ENCODE peak calls at places on chromosomes 11 and 22, in five cellular contexts. O is Calu3, L is endothelial cell, K is GM13977, X is nephron progenitor cell. W is an unnamed sample.
A peak's percentile ranks its signal among the peaks of the same experiment; 100 is the strongest.

GRCh38 chr22:42868751-42869251 is 11.7 kb upstream of the ARFGAP3 start:
- DNase-seq in X (no peak), L (no peak), K (no peak), O (no peak), W (no peak)

GRCh38 chr11:66875376-66875775 is 18.5 kb downstream of the LRFN4 start:
- DNase-seq in L (no peak), K (no peak), O (no peak), X (no peak), W (no peak)

GRCh38 chr11:28939381-28939780 is 831.2 kb downstream of the METTL15 start:
- DNase-seq in K (no peak), L (no peak), X (no peak), O (no peak), W (no peak)

GRCh38 chr11:128908391-128909246 is 17.5 kb downstream of the KCNJ5 start:
- DNase-seq in X (no peak), K (no peak), L (no peak), O (peak; percentile 65), W (peak; percentile 12)

GRCh38 chr11:65574963-65575567 is 788 bp upstream of the EHBP1L1 start:
- DNase-seq in K (peak; percentile 70), X (no peak), L (no peak), O (no peak), W (no peak)

GRCh38 chr11:129846508-129847335 is 31.1 kb downstream of the TMEM45B start:
- DNase-seq in K (no peak), L (no peak), O (peak; percentile 36), X (no peak), W (peak; percentile 54)

GRCh38 chr22:49763696-49764095 is 64.0 kb downstream of the BRD1 start:
- DNase-seq in O (no peak), X (no peak), K (no peak), L (no peak), W (no peak)

GRCh38 chr22:41177626-41178424 is 27.3 kb upstream of the L3MBTL2 start:
- DNase-seq in L (no peak), O (no peak), K (no peak), X (no peak), W (no peak)

GRCh38 chr11:66467034-66467659 is 442 bp downstream of the PELI3 start:
- DNase-seq in X (no peak), K (peak; percentile 70), L (peak; percentile 55), O (peak; percentile 63), W (no peak)

GRCh38 chr11:25048632-25049031 is 551.8 kb downstream of the LUZP2 start:
- DNase-seq in K (no peak), O (no peak), L (no peak), X (no peak), W (no peak)

GRCh38 chr11:85826096-85826855 is 15.3 kb upstream of the SYTL2 start:
- DNase-seq in K (no peak), O (peak; percentile 34), X (peak; percentile 26), L (peak; percentile 39), W (no peak)

GRCh38 chr11:122394326-122394725 is 261.2 kb upstream of the UBASH3B start:
- DNase-seq in K (no peak), L (no peak), O (no peak), X (peak; percentile 6), W (no peak)

GRCh38 chr22:46352691-46353386 is 17.3 kb downstream of the TRMU start:
- DNase-seq in L (no peak), K (no peak), O (peak; percentile 75), X (no peak), W (no peak)

GRCh38 chr11:44633641-44634040 is 68.2 kb downstream of the CD82 start:
- DNase-seq in X (no peak), K (no peak), O (no peak), L (no peak), W (no peak)

GRCh38 chr11:14499178-14499559 is 442 bp downstream of the COPB1 start:
- DNase-seq in L (peak; percentile 36), X (peak; percentile 57), O (peak; percentile 11), K (peak; percentile 23), W (no peak)

GRCh38 chr11:79809487-79809886 is 368.7 kb upstream of the TENM4 start:
- DNase-seq in O (no peak), X (no peak), L (no peak), K (no peak), W (no peak)

GRCh38 chr22:46087816-46088277 is 62.5 kb upstream of the PPARA start:
- DNase-seq in K (no peak), X (peak; percentile 77), O (peak; percentile 73), L (no peak), W (peak; percentile 89)

GRCh38 chr11:69499216-69499945 is 17.9 kb downstream of the LINC01488 start:
- DNase-seq in L (no peak), X (no peak), K (no peak), O (no peak), W (no peak)

GRCh38 chr11:106105986-106106385 is 28.5 kb downstream of the AASDHPPT start:
- DNase-seq in L (no peak), X (no peak), O (no peak), K (no peak), W (no peak)

GRCh38 chr11:58927393-58928081 is 11.8 kb upstream of the GLYATL1 start:
- DNase-seq in X (peak; percentile 87), O (peak; percentile 10), K (no peak), L (peak; percentile 79), W (no peak)

DNA sequence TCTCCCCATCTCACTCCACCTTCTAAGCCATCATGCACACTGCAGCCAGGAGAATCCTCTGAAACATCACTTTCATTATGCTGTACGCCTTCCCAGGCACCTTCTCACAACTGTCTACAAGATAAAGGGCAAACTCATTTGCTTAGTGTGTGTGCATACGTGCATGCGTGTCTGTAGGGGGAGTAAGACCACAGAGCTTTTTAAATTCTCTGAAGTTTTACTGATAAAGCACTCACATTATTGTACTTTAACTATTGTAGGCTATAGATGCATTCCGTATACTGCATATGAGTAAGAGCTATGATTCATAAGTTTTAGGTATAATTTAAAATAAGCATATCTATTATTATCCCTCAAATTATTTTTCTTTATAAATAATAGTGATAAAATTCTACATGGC is 15.3 kb upstream of the ANKK1 start:
- DNase-seq in L (no peak), O (no peak), X (no peak), K (no peak), W (no peak)
- TF ChIP-seq CTCF in L (peak; percentile 17), O (no peak), X (no peak), K (no peak), W (no peak)

DNA sequence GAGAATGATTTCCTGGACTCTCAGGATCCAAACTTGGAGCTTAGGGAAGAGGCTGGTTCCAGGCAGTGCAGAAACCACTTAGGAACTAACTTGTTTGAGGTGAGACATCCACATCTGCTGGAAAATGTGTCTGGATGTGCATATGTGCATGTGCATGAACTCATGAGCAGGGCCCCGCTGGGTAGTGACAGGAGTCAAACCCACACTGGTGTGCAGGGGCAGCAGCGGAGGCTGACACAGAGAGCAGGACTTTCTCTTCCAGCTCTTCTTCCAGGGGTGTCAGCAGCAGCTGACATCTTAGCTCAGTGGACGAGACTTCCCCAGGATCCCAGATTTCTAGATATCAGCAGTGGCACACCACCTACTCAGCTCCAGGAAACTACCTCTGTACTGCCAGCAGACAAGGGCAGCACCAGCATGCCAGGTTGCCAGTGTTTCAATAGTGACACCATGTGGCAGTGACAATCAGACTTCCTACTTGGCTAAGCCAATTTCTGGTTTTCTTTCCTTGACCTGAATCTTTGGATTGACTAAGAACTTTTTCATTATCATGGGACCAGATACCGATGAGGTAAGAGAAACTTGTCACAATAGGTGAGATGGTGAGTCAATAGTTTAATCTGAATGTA is 227.5 kb upstream of the ZC3H12C start:
- DNase-seq in L (no peak), K (no peak), O (peak; percentile 39), X (no peak), W (no peak)
- TF ChIP-seq CTCF in L (no peak), K (peak; percentile 23), O (no peak), X (no peak), W (no peak)

DNA sequence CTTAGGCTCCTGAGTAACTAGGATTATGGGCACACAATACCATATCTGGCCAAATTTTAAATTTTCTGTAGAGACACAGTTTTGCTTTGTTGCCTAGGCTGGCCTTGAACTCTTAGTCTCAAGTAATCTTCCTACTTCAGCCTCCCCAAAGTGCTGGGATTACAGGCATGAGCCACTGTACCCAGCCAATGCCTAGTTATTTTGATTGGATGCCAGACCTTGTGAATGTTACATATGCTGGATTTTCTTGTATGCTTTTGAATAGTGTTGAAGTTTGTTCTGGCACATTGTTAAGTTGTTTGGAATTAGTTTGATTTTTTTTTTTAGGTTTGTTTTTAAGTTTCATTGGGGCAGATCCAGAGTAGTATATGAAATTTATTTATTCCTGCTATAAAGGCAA is 110.7 kb upstream of the ANO5 start:
- DNase-seq in X (no peak), L (no peak), O (no peak), K (no peak), W (no peak)
- TF ChIP-seq CTCF in X (no peak), L (no peak), O (no peak), K (no peak), W (no peak)

DNA sequence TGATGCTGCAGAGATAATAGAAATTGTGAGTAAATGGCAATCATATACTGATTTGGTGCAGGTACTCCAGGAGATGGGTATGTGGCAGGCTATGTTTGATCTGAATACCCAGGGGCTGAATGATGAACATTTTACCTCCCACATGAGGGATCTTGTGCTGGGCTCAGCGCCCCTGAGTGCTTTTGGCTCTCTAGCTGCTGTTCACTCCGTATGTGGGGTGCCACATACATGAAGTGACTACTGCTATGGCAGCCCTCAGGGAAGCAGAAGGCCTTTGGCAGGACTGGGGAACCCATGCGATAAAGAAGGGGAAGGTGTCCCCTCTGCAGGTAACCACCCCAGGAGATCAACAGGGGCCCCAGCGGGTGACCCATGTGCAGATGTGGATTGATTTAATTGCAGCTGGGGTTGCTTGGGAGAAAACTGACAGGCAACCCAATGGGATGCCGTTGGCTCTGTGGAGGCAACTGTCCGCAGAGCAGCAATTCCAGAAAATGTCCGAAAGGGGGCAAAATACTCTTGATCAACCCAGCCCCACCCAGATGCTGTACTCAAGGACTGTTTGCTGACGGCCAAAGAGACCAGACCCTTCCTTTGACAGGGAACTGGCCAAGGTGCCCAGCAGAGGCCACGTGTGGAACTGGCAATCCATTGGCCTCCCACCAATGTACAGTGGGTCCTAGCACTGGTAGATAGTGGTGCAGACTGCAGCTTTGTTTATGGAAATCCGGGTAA is 29.5 kb upstream of the KCNA4 start:
- DNase-seq in K (no peak), L (peak; percentile 29), X (no peak), O (no peak), W (no peak)
- TF ChIP-seq CTCF in K (peak; percentile 43), L (peak; percentile 30), X (no peak), O (no peak), W (no peak)

GRCh38 chr11:27211370-27212127 is 151.5 kb downstream of the CCDC34 start:
- DNase-seq in O (no peak), K (no peak), L (no peak), X (no peak), W (no peak)
- TF ChIP-seq CTCF in O (no peak), K (peak; percentile 39), L (peak; percentile 74), X (peak; percentile 29), W (peak; percentile 18)

DNA sequence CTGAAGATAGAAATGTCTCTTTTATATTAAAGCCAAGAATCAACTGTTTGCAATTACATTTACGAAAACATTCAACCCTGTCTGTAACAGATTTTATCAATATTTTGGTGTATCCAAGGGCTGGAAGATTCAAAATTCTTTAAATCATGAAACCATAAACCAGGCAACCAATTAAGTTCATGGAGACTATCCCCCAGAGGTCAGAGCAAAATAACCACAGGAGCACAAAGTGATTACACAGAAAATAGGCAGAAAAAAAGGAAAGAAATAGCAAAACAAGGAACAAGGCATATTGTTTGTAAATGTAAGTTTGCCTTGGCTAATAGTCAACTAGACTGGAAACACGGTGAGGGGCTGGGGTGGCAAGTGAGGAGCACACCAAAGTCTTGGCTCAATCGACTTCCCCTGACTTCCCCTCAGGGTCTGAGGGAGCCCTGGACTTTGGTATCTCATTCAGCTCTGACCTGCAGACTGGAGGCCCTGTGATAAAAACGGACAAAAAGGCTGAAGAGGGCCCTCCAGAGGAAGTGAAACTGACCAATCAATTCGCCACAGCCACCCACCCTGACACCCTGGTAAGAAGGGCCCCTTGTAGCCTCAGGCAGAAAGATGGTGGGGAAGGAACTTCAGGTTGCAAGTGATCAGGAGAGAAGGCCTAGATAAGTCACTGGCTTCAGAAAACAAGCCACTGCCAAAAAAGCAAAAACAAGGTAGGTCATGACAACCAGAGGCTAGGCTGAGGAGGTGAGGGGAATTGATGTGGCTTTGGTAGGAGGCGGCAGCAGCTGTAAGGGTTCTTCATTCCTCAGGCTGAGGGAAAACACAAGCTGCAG is 1.9 kb downstream of the SIK3 start:
- DNase-seq in K (peak; percentile 82), O (no peak), X (no peak), L (no peak), W (no peak)
- TF ChIP-seq CTCF in K (no peak), O (no peak), X (no peak), L (no peak), W (no peak)